ENCODE peak calls at places on chromosomes 7 and 10, in eight cellular contexts. V is cardiac muscle cell; L is neural crest cell; G is MCF 10A; X is CD8-positive, alpha-beta T cell; U is A673; S is keratinocyte; Q is osteocyte. K is an unnamed sample.

GRCh38 chr10:56063642-56064041 is 297.4 kb downstream of the ZWINT start:
- DNase-seq in U (no peak), X (no peak), Q (no peak), G (no peak), V (no peak), L (no peak), S (no peak), K (no peak)

GRCh38 chr10:88991900-88992237 is 1.3 kb downstream of the FAS start:
- DNase-seq in L (no peak), V (no peak), Q (no peak), S (no peak), U (no peak), G (no peak), X (no peak), K (no peak)

GRCh38 chr10:4059471-4060138 is 274.6 kb upstream of the KLF6 start:
- DNase-seq in G (no peak), X (no peak), L (no peak), U (no peak), S (no peak), Q (no peak), V (no peak), K (no peak)

GRCh38 chr7:143507094-143507518 is 29.4 kb downstream of the TAS2R41 start:
- DNase-seq in S (no peak), G (no peak), V (no peak), Q (no peak), U (no peak), X (no peak), L (no peak), K (no peak)

GRCh38 chr10:101775273-101776131 is at the start of gene FGF8:
- DNase-seq in L (no peak), S (no peak), V (no peak), G (no peak), X (no peak), U (no peak), Q (peak; percentile 81), K (no peak)

GRCh38 chr10:11910102-11910501 is 86.9 kb downstream of the PROSER2 start:
- DNase-seq in S (no peak), U (no peak), G (no peak), X (no peak), V (no peak), Q (no peak), L (no peak), K (no peak)

GRCh38 chr7:151057038-151057736 is 510 bp downstream of the CDK5 start:
- DNase-seq in Q (no peak), V (no peak), S (no peak), L (no peak), U (no peak), G (no peak), X (no peak), K (no peak)

GRCh38 chr10:81216949-81217348 is 658.0 kb upstream of the NRG3 start:
- DNase-seq in Q (no peak), X (no peak), V (no peak), U (no peak), G (no peak), L (no peak), S (no peak), K (no peak)

GRCh38 chr10:77328272-77328816 is 309.3 kb downstream of the KCNMA1 start:
- DNase-seq in X (no peak), V (peak; percentile 56), S (no peak), U (peak; percentile 32), Q (no peak), L (peak; percentile 51), G (peak; percentile 66), K (no peak)

GRCh38 chr10:1778570-1778969 is 41.2 kb upstream of the ADARB2 start:
- DNase-seq in X (no peak), G (no peak), L (no peak), S (no peak), U (no peak), Q (no peak), V (no peak), K (no peak)

GRCh38 chr7:99193527-99194214 is 14.2 kb downstream of the KPNA7 start:
- DNase-seq in Q (no peak), U (peak; percentile 33), G (peak; percentile 69), V (peak; percentile 70), S (no peak), X (no peak), L (no peak), K (no peak)

GRCh38 chr10:58023341-58024073 is 244.2 kb downstream of the IPMK start:
- DNase-seq in U (no peak), X (no peak), S (peak; percentile 25), Q (no peak), V (peak; percentile 72), G (peak; percentile 80), L (no peak), K (no peak)

GRCh38 chr10:63197304-63198092 is 64.4 kb downstream of the NRBF2 start:
- DNase-seq in S (no peak), L (no peak), X (no peak), V (peak; percentile 94), U (peak; percentile 58), G (peak; percentile 61), Q (no peak), K (no peak)

GRCh38 chr10:19498348-19499290 is 317.6 kb upstream of the PLXDC2 start:
- DNase-seq in Q (no peak), S (no peak), L (no peak), V (peak; percentile 69), G (peak; percentile 70), X (no peak), U (peak; percentile 94), K (no peak)

GRCh38 chr10:50407077-50407801 is 155.9 kb upstream of the ASAH2 start:
- DNase-seq in Q (no peak), L (no peak), G (peak; percentile 52), S (peak; percentile 48), U (no peak), X (no peak), V (no peak), K (no peak)

GRCh38 chr7:97145068-97145467 is 27.6 kb downstream of the SDHAF3 start:
- DNase-seq in S (no peak), G (peak; percentile 45), V (peak; percentile 58), X (no peak), Q (no peak), U (peak; percentile 46), L (no peak), K (no peak)

GRCh38 chr7:130350945-130351663 is 6.5 kb downstream of the CPA5 start:
- DNase-seq in L (no peak), V (no peak), Q (no peak), U (no peak), G (no peak), S (no peak), X (no peak), K (no peak)

GRCh38 chr7:27161721-27162547 is 3.4 kb downstream of the HOXA9 start:
- DNase-seq in G (peak; percentile 39), V (no peak), L (no peak), S (no peak), X (peak; percentile 48), Q (no peak), U (no peak), K (no peak)

GRCh38 chr7:294440-295154 is 4.6 kb downstream of the FOXL3 start:
- DNase-seq in U (no peak), S (no peak), Q (no peak), G (no peak), V (no peak), L (no peak), X (no peak), K (peak; percentile 58)

GRCh38 chr7:43211276-43211675 is 98.8 kb downstream of the HECW1 start:
- DNase-seq in X (no peak), L (no peak), V (no peak), U (no peak), S (no peak), G (peak; percentile 16), Q (no peak), K (no peak)
- TF ChIP-seq CTCF in X (no peak), L (no peak), V (no peak), U (no peak), S (peak; percentile 33), G (no peak), Q (no peak), K (peak; percentile 29)

GRCh38 chr10:94061026-94061425 is 67.3 kb downstream of the PLCE1 start:
- DNase-seq in L (no peak), G (no peak), S (no peak), U (no peak), X (no peak), V (no peak), Q (no peak), K (no peak)

GRCh38 chr10:94062611-94063010 is 68.9 kb downstream of the PLCE1 start:
- DNase-seq in U (no peak), G (peak; percentile 10), S (no peak), L (no peak), V (peak; percentile 47), Q (no peak), X (no peak), K (no peak)

GRCh38 chr10:94066411-94066810 is 72.7 kb downstream of the PLCE1 start:
- DNase-seq in Q (no peak), L (peak; percentile 32), G (peak; percentile 59), X (no peak), S (no peak), V (peak; percentile 79), U (peak; percentile 49), K (no peak)

GRCh38 chr10:94065787-94066186 is 72.1 kb downstream of the PLCE1 start:
- DNase-seq in S (no peak), X (no peak), U (no peak), Q (no peak), G (no peak), L (no peak), V (no peak), K (no peak)

GRCh38 chr10:94065344-94065743 is 71.6 kb downstream of the PLCE1 start:
- DNase-seq in L (no peak), S (no peak), X (no peak), U (no peak), V (peak; percentile 56), G (peak; percentile 11), Q (no peak), K (no peak)
- TF ChIP-seq CTCF in L (no peak), S (no peak), X (no peak), U (no peak), V (no peak), G (no peak), Q (no peak), K (no peak)

GRCh38 chr7:21497072-21497471 is 45.8 kb upstream of the DNAH11 start:
- DNase-seq in G (peak; percentile 18), X (no peak), V (peak; percentile 46), L (no peak), S (no peak), Q (no peak), U (no peak), K (no peak)
- TF ChIP-seq CTCF in G (peak; percentile 20), X (no peak), V (peak; percentile 49), L (peak; percentile 20), S (no peak), Q (no peak), U (no peak), K (no peak)

GRCh38 chr7:134359787-134360432 is 43.2 kb upstream of the SLC35B4 start:
- DNase-seq in L (no peak), S (no peak), Q (no peak), U (no peak), G (no peak), V (no peak), X (no peak), K (no peak)

GRCh38 chr7:134355004-134355525 is 38.3 kb upstream of the SLC35B4 start:
- DNase-seq in G (no peak), L (no peak), V (no peak), X (no peak), U (no peak), S (no peak), Q (no peak), K (no peak)

GRCh38 chr7:134356421-134356936 is 39.7 kb upstream of the SLC35B4 start:
- DNase-seq in X (no peak), Q (no peak), L (no peak), U (no peak), G (no peak), S (no peak), V (no peak), K (no peak)

GRCh38 chr7:134355925-134356324 is 39.2 kb upstream of the SLC35B4 start:
- DNase-seq in U (no peak), X (no peak), G (peak; percentile 89), S (no peak), V (peak; percentile 54), L (no peak), Q (no peak), K (no peak)

GRCh38 chr7:134357486-134357885 is 40.8 kb upstream of the SLC35B4 start:
- DNase-seq in S (no peak), X (no peak), G (no peak), Q (no peak), V (no peak), L (no peak), U (no peak), K (no peak)
- TF ChIP-seq CTCF in S (peak; percentile 23), X (no peak), G (no peak), Q (no peak), V (no peak), L (no peak), U (no peak), K (no peak)

K was measured in type B pancreatic cell.